ENCODE peak calls at places on chromosomes 2 and 18, in five cellular contexts. Y is H9, N is PC-9, P is prostate gland, R is adrenal gland. F is an unnamed sample.

GRCh38 chr2:214158851-214159250 is 252.0 kb upstream of the VWC2L start:
- DNase-seq in Y (no peak), N (no peak), P (no peak), R (no peak), F (no peak)

GRCh38 chr2:233793465-233794127 is 15.5 kb downstream of the MROH2A start:
- DNase-seq in Y (peak), N (no peak), P (no peak), R (peak), F (no peak)

GRCh38 chr2:219460424-219460926 is 25.8 kb downstream of the SPEG start:
- DNase-seq in Y (peak), N (no peak), P (no peak), R (no peak), F (no peak)

GRCh38 chr2:96259497-96259921 is 6.3 kb downstream of the TMEM127 start:
- DNase-seq in Y (no peak), N (no peak), P (no peak), R (no peak), F (no peak)

GRCh38 chr2:234422242-234422641 is 74.6 kb downstream of the ARL4C start:
- DNase-seq in Y (no peak), N (peak), P (no peak), R (no peak), F (no peak)

GRCh38 chr2:204842731-204843490 is 297.6 kb downstream of the PARD3B start:
- DNase-seq in Y (no peak), N (peak), P (no peak), R (peak), F (peak)

GRCh38 chr2:12890481-12890980 is 173.8 kb downstream of the TRIB2 start:
- DNase-seq in Y (no peak), N (no peak), P (no peak), R (no peak), F (no peak)

GRCh38 chr2:67854103-67854502 is 208.7 kb downstream of the C1D start:
- DNase-seq in Y (no peak), N (no peak), P (no peak), R (no peak), F (no peak)

GRCh38 chr18:2147866-2148265 is 423.4 kb downstream of the METTL4 start:
- DNase-seq in Y (no peak), N (no peak), P (peak), R (no peak), F (no peak)

GRCh38 chr2:156436477-156437085 is 402 bp downstream of the GPD2 start:
- DNase-seq in Y (no peak), N (no peak), P (peak), R (no peak), F (no peak)

GRCh38 chr2:191866675-191867506 is 20.0 kb upstream of the CAVIN2 start:
- DNase-seq in Y (no peak), N (peak), P (peak), R (no peak), F (no peak)

DNA sequence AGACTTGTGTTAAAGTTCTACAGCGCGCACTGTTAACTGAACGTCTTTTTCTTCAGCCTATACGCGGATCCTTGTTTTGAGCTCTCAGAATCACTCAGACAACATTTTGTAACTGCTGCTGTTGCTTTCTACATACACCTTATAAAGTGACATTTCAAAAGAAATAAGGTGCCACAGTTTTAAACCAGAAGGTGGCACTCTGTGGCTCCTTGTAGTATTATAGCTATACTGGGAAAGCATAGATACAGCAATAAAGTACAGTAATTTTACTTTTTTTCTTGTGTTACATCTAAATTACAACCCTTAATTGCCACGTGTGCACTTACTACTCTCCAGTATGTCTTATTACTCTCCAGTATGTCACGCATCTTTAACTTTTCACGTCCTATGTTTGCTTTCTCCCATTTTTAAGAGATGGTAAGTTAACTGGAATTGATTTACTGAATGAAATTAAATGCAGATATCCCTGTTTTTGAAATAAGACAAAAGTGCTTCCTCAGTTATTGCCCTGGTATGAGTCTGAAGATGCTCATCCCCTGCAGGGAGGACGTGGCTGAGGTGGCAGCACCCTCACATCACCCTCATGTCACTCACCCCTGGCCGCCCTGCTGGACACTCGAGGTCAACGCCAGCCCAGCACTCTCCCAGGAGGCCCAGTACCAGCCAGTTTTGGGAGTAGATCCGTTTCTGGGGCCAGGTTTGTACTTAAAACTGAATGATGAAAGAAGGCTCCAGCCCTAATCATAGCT is 37.8 kb downstream of the GORASP2 start:
- DNase-seq in Y (peak), N (no peak), P (no peak), R (no peak), F (no peak)
- TF ChIP-seq CTCF in Y (peak), N (peak), P (no peak), R (no peak), F (no peak)

GRCh38 chr2:137943035-137943830 is 21.0 kb upstream of the HNMT start:
- DNase-seq in Y (no peak), N (no peak), P (no peak), R (no peak), F (no peak)

GRCh38 chr2:137945229-137945628 is 19.0 kb upstream of the HNMT start:
- DNase-seq in Y (no peak), N (no peak), P (no peak), R (no peak), F (no peak)

GRCh38 chr2:137944714-137945113 is 19.6 kb upstream of the HNMT start:
- DNase-seq in Y (no peak), N (no peak), P (no peak), R (no peak), F (no peak)

GRCh38 chr2:137942785-137943034 is 21.6 kb upstream of the HNMT start:
- DNase-seq in Y (no peak), N (no peak), P (no peak), R (no peak), F (no peak)

GRCh38 chr2:137943948-137944347 is 20.3 kb upstream of the HNMT start:
- DNase-seq in Y (no peak), N (no peak), P (no peak), R (no peak), F (no peak)
- TF ChIP-seq CTCF in Y (peak), N (no peak), P (no peak), R (no peak), F (no peak)

GRCh38 chr2:232479341-232480200 is 8.1 kb downstream of the ECEL1 start:
- DNase-seq in Y (no peak), N (no peak), P (no peak), R (no peak), F (no peak)
- TF ChIP-seq CTCF in Y (peak), N (no peak), P (no peak), R (no peak), F (no peak)

GRCh38 chr2:55618649-55619055 is 1.2 kb upstream of the PPP4R3B start:
- DNase-seq in Y (peak), N (peak), P (peak), R (peak), F (no peak)
- TF ChIP-seq CTCF in Y (no peak), N (no peak), P (no peak), R (no peak), F (no peak)

GRCh38 chr2:46163804-46164569 is 133.2 kb upstream of the EPAS1 start:
- DNase-seq in Y (no peak), N (peak), P (no peak), R (no peak), F (no peak)

GRCh38 chr2:46161329-46161728 is 135.9 kb upstream of the EPAS1 start:
- DNase-seq in Y (no peak), N (no peak), P (no peak), R (no peak), F (no peak)

GRCh38 chr2:46161921-46162320 is 135.3 kb upstream of the EPAS1 start:
- DNase-seq in Y (no peak), N (no peak), P (no peak), R (no peak), F (no peak)

GRCh38 chr2:46162329-46162870 is 134.8 kb upstream of the EPAS1 start:
- DNase-seq in Y (no peak), N (no peak), P (no peak), R (no peak), F (no peak)

GRCh38 chr2:46163031-46163430 is 134.2 kb upstream of the EPAS1 start:
- DNase-seq in Y (no peak), N (no peak), P (no peak), R (no peak), F (no peak)
- TF ChIP-seq CTCF in Y (no peak), N (no peak), P (no peak), R (no peak), F (no peak)

DNA sequence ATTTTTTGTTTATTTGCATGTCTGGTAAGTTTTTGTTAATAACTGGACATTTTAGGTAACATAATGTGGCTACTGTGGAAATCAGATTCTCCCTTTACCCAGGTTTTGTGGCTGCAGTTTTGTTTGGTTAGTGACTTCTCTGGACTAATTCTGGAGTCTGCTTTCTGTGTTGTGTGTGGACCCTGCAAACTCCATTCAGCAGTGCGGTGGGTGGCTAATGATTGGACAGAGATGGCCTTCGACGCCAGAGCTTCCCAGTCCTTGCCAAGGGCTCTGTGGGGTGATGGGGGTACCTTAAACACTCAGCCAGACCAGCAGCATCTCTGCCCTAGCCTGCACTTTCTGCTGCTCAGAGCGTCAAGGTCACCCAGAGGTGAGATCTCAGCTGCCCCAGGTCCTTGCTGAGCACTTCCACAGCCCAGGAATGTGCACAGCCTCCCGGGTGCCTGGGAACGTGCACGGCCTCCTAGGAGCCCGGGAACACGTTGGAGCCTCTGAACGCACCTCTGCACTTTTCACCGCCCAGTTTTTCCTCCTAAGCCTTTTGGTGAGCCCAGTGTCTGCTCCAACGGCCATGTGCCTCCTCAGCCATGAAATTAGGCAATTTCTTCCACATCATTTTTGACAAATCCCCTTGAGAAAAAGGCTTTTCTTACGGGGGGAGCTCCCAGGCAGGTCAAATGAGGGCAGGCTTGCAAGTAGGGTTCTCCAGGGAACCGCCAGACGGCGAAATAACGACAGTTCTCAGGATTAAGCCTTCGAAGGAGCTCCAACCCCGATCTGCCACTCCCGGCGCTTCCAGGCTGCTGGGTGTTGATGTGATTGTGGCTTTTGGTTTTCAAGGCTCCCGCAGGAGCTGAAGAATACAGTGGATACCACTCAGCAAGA is 35.2 kb upstream of the KLF11 start:
- DNase-seq in Y (no peak), N (no peak), P (no peak), R (no peak), F (no peak)
- TF ChIP-seq CTCF in Y (no peak), N (no peak), P (no peak), R (no peak), F (no peak)

GRCh38 chr2:217723078-217723477 is 279.7 kb downstream of the TNS1 start:
- DNase-seq in Y (no peak), N (no peak), P (no peak), R (no peak), F (no peak)
- TF ChIP-seq CTCF in Y (no peak), N (no peak), P (no peak), R (no peak), F (no peak)

DNA sequence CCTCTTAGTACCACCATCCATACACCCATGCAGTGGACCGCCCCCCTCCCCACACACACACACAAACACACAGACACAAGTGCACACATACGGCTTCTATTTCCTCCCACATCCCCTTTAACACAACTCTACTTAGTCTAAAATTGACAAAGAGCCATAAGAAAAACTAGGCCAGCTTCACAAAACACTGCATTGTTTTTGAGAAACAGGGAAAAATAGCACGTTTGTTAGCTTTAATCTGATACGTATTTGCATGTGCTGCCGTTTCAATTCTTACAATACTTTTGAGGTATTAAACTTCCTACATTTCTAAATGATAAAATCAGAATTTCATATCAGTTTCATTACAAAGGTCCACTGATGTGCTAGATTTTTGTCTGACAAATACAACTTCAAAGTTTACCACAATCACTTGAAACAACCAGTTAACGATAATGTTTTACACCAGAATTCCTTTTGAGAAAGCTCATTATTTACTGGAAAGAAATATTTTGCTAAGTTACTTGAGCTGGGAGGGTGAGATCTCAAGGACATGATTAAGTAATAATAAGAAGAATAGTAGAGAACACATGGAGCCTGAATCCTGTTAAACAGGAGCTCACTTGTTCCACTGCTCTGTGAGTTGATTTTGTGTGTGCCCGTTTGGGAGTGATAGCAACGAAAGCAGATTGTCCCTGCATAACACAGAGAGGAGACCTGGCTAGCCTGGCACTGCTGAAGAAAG is 74.5 kb downstream of the MOGAT1 start:
- DNase-seq in Y (no peak), N (no peak), P (peak), R (no peak), F (no peak)
- TF ChIP-seq CTCF in Y (no peak), N (no peak), P (no peak), R (no peak), F (no peak)